ENCODE peak calls at places on chromosomes 1 and 21, in nine cellular contexts. F is HCT116, J is GM23338, I is K562, Q is H1, V is HL-60, K is suprapubic skin, L is breast epithelium, B is transverse colon. R is an unnamed sample.

GRCh38 chr1:26602378-26602959 is 72.9 kb downstream of the RPS6KA1 start:
- DNase-seq in F (peak), J (peak), I (peak), Q (no peak), V (peak), K (no peak), L (no peak), B (peak), R (peak)

GRCh38 chr1:229620876-229621275 is 5.0 kb downstream of the TAF5L start:
- DNase-seq in F (no peak), J (no peak), I (no peak), Q (no peak), V (peak), K (no peak), L (no peak), B (no peak), R (no peak)

GRCh38 chr21:29177800-29178199 is 47.4 kb downstream of the MAP3K7CL start:
- DNase-seq in F (no peak), J (no peak), I (no peak), Q (no peak), V (no peak), K (no peak), L (no peak), B (no peak), R (no peak)

GRCh38 chr1:56084242-56084641 is 495.1 kb downstream of the PLPP3 start:
- DNase-seq in F (no peak), J (no peak), I (no peak), Q (no peak), V (no peak), K (no peak), L (no peak), B (no peak), R (no peak)

GRCh38 chr1:178052650-178053461 is 41.0 kb upstream of the RASAL2 start:
- DNase-seq in F (no peak), J (peak), I (no peak), Q (no peak), V (no peak), K (no peak), L (no peak), B (peak), R (no peak)

GRCh38 chr1:64248065-64248464 is 44.6 kb downstream of the UBE2U start:
- DNase-seq in F (no peak), J (peak), I (no peak), Q (no peak), V (no peak), K (no peak), L (no peak), B (no peak), R (no peak)

GRCh38 chr1:94316183-94316582 is 78.8 kb upstream of the ARHGAP29 start:
- DNase-seq in F (no peak), J (no peak), I (no peak), Q (no peak), V (no peak), K (no peak), L (no peak), B (no peak), R (no peak)

GRCh38 chr1:108671142-108671541 is 10.2 kb upstream of the HENMT1 start:
- DNase-seq in F (no peak), J (no peak), I (no peak), Q (no peak), V (no peak), K (no peak), L (no peak), B (no peak), R (no peak)

GRCh38 chr1:30137001-30137400 is 586.4 kb downstream of the MATN1 start:
- DNase-seq in F (no peak), J (no peak), I (no peak), Q (no peak), V (no peak), K (no peak), L (no peak), B (no peak), R (no peak)

GRCh38 chr1:212073490-212073889 is 37.9 kb downstream of the DTL start:
- DNase-seq in F (no peak), J (no peak), I (no peak), Q (no peak), V (no peak), K (no peak), L (no peak), B (no peak), R (no peak)

GRCh38 chr1:160410412-160411005 is 10.1 kb downstream of the VANGL2 start:
- DNase-seq in F (no peak), J (peak), I (no peak), Q (no peak), V (no peak), K (no peak), L (no peak), B (no peak), R (no peak)

GRCh38 chr1:91844862-91845528 is 41.0 kb downstream of the TGFBR3 start:
- DNase-seq in F (no peak), J (no peak), I (no peak), Q (no peak), V (no peak), K (no peak), L (no peak), B (no peak), R (peak)
- TF ChIP-seq POLR2AphosphoS5 in F (no peak), J (no peak), I (no peak), Q (no peak), V (no peak), K (peak), L (peak), B (peak), R (peak)

GRCh38 chr1:42343049-42343448 is 8.0 kb upstream of the FOXJ3 start:
- DNase-seq in F (no peak), J (no peak), I (no peak), Q (no peak), V (no peak), K (no peak), L (no peak), B (no peak), R (no peak)
- H3K4me3 ChIP-seq in F (no peak), J (no peak), I (no peak), Q (no peak), V (no peak), K (no peak), L (no peak), B (no peak), R (no peak)

DNA sequence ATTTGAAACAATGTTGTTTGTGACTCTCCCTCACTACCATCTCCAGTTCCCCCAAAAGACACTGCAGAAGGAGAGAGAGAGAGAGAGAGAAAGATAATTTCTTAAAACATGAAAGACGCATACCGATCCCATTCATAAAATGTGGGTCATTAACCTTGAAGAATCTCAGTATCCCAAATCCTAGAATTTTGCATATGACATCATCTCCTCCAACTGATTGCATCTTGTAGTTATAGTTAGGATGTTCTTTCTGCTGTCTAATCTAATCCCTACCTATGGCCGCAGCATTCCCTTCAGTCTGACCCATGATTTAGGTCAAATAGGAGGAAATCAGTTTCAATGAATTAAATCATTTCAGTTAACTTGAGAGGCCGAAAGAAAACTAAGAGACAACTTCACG is 142.4 kb upstream of the ETS2 start:
- DNase-seq in F (no peak), J (no peak), I (no peak), Q (no peak), V (no peak), K (no peak), L (no peak), B (no peak), R (no peak)
- TF ChIP-seq POLR2AphosphoS5 in F (no peak), J (no peak), I (no peak), Q (no peak), V (no peak), K (no peak), L (no peak), B (no peak), R (no peak)

GRCh38 chr1:152517237-152517811 is 3.0 kb downstream of the CRCT1 start:
- DNase-seq in F (peak), J (no peak), I (no peak), Q (no peak), V (no peak), K (no peak), L (no peak), B (no peak), R (no peak)

GRCh38 chr1:152516082-152516481 is 1.8 kb downstream of the CRCT1 start:
- DNase-seq in F (no peak), J (peak), I (no peak), Q (no peak), V (no peak), K (no peak), L (no peak), B (no peak), R (no peak)

GRCh38 chr1:152515454-152515823 is 1.2 kb downstream of the CRCT1 start:
- DNase-seq in F (no peak), J (peak), I (no peak), Q (no peak), V (no peak), K (no peak), L (no peak), B (no peak), R (no peak)

GRCh38 chr1:152513081-152513480 is 1.2 kb upstream of the CRCT1 start:
- DNase-seq in F (no peak), J (no peak), I (no peak), Q (no peak), V (no peak), K (no peak), L (no peak), B (no peak), R (no peak)

GRCh38 chr1:152514715-152515453 is 602 bp downstream of the CRCT1 start:
- DNase-seq in F (no peak), J (no peak), I (no peak), Q (no peak), V (no peak), K (no peak), L (no peak), B (no peak), R (no peak)
- H3K4me3 ChIP-seq in F (no peak), J (peak), I (no peak), Q (no peak), V (no peak), K (peak), L (peak), B (peak), R (no peak)

GRCh38 chr1:116667577-116668105 is at the start of gene IGSF3:
- DNase-seq in F (no peak), J (peak), I (peak), Q (no peak), V (peak), K (peak), L (peak), B (peak), R (peak)
- TF ChIP-seq POLR2AphosphoS5 in F (peak), J (peak), I (no peak), Q (no peak), V (no peak), K (no peak), L (no peak), B (peak), R (no peak)

GRCh38 chr1:23562138-23562819 is 3.0 kb upstream of the ID3 start:
- DNase-seq in F (peak), J (peak), I (peak), Q (no peak), V (no peak), K (peak), L (peak), B (peak), R (peak)
- H3K4me3 ChIP-seq in F (peak), J (peak), I (no peak), Q (no peak), V (no peak), K (peak), L (no peak), B (no peak), R (no peak)

DNA sequence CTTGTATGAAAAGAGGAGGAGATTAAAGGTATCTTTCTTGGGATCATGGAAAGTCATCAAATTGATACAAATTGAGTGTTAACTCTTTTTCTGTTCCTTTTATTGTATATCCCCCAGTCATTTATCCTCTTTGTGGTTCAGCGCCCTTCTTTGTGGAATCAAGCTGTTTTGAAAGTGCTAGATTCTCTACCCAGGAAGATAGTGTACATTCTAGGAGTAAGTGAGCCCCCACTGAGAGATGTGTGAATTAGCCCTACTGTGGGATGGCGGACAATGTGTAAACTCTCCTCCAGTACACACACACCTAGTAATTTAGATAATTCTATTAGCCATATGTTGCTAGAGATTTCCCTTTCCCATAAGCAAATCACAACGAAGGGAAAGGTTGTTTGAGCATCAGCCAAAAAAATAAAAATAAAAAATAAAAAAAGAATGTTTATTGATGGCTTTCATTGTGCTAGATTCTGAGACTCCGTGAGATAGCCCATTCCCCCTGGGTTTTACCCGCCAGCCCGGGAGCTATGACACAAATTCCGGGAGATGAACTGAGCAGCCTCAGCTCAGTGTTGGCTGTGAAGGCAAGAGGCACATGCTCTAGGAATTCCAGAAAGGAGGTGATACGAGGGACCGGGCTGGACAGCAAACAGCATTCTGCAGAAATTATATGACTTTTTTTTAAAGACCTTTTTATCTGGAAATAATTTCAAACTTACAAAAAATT is 378.4 kb upstream of the RUNX1 start:
- DNase-seq in F (no peak), J (no peak), I (no peak), Q (no peak), V (no peak), K (no peak), L (no peak), B (no peak), R (no peak)
- TF ChIP-seq POLR2AphosphoS5 in F (no peak), J (no peak), I (no peak), Q (no peak), V (no peak), K (no peak), L (no peak), B (no peak), R (no peak)

GRCh38 chr21:39613029-39613934 is 542 bp downstream of the B3GALT5 start:
- DNase-seq in F (no peak), J (no peak), I (no peak), Q (no peak), V (no peak), K (no peak), L (no peak), B (no peak), R (no peak)
- H3K4me3 ChIP-seq in F (peak), J (peak), I (no peak), Q (peak), V (no peak), K (peak), L (peak), B (peak), R (no peak)

GRCh38 chr21:45939521-45940045 is 42.0 kb upstream of the COL6A1 start:
- DNase-seq in F (no peak), J (no peak), I (no peak), Q (no peak), V (no peak), K (no peak), L (no peak), B (no peak), R (no peak)
- TF ChIP-seq POLR2AphosphoS5 in F (no peak), J (no peak), I (no peak), Q (no peak), V (no peak), K (no peak), L (no peak), B (no peak), R (no peak)

DNA sequence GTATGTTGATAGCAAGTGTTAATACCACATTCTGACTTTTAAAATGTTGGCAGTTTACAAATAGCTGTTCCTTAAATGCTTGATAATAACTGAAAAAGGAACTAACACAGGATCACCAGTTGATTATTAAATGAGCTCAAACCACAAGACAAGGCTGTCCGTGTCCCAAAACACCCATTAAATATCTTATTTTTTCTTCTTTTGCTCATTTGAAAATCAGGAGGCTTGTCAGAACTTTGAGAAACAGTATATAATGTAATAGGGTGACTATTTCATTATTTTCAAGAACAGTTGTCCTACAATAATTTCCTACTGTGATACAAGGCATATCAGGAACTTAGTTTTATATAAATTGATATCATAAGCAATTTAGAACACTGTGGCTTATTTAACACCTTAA is 2.7 kb downstream of the CDKN2C start:
- DNase-seq in F (no peak), J (no peak), I (no peak), Q (no peak), V (no peak), K (no peak), L (no peak), B (no peak), R (no peak)
- H3K4me3 ChIP-seq in F (no peak), J (no peak), I (peak), Q (no peak), V (no peak), K (no peak), L (peak), B (no peak), R (no peak)